ENCODE peak calls at places on chromosomes 2 and 18, in seven cellular contexts. E is brain microvascular endothelial cell, Z is NCI-H69, G is AG08396, X is frontal cortex, B is GM12865, T is HEK293T. L is an unnamed sample.

GRCh38 chr18:48391863-48392262 is 17.3 kb downstream of the ZBTB7C start:
- DNase-seq in X (no peak), E (no peak), G (no peak), T (no peak), Z (peak), B (no peak), L (no peak)

GRCh38 chr18:48827321-48828200 is 123.2 kb downstream of the SMAD7 start:
- DNase-seq in G (peak), T (peak), X (no peak), B (no peak), E (peak), Z (peak), L (peak)

GRCh38 chr2:200320991-200321390 is 14.5 kb downstream of the SPATS2L start:
- DNase-seq in Z (no peak), B (no peak), T (no peak), E (no peak), G (no peak), X (no peak), L (no peak)

GRCh38 chr18:44986933-44987332 is 306.2 kb downstream of the SETBP1 start:
- DNase-seq in G (no peak), T (no peak), X (no peak), E (no peak), Z (no peak), B (no peak), L (no peak)

GRCh38 chr2:170817247-170817998 is 736 bp downstream of the GAD1 start:
- DNase-seq in G (peak), T (peak), Z (peak), E (no peak), B (peak), X (peak), L (peak)

GRCh38 chr2:25460261-25460905 is 118.7 kb upstream of the DNMT3A start:
- DNase-seq in G (no peak), X (no peak), T (no peak), E (no peak), Z (no peak), B (peak), L (no peak)

GRCh38 chr2:8728305-8729015 is 46.6 kb downstream of the ID2 start:
- DNase-seq in G (no peak), E (no peak), T (no peak), B (no peak), Z (no peak), X (no peak), L (no peak)

GRCh38 chr2:58923869-58924268 is 682.7 kb upstream of the FANCL start:
- DNase-seq in X (no peak), G (peak), T (no peak), B (no peak), Z (peak), E (peak), L (no peak)